ENCODE peak calls at places on chromosomes 3 and 15, in four cellular contexts. One of them, this sample, is unnamed.

GRCh38 chr3:184349563-184350470 is 11.6 kb downstream of the CLCN2 start:
- DNase-seq in NCI-H1092 treated with DMSO at 0.1 percent for 48 hours: no peak
- DNase-seq in stimulated activated CD8-positive, alpha-beta memory T cell treated with anti-CD3 and anti-CD28 coated beads, Interleukin-15, amount 100 ng/mL, for 48 hours: no peak
- DNase-seq in CD4-positive, alpha-beta T cell: no peak
- DNase-seq in this sample: no peak

GRCh38 chr3:156291269-156292123 is 171.1 kb downstream of the KCNAB1 start:
- DNase-seq in NCI-H1092 treated with DMSO at 0.1 percent for 48 hours: no peak
- DNase-seq in stimulated activated CD8-positive, alpha-beta memory T cell treated with anti-CD3 and anti-CD28 coated beads, Interleukin-15, amount 100 ng/mL, for 48 hours: no peak
- DNase-seq in CD4-positive, alpha-beta T cell: no peak
- DNase-seq in this sample: peak; percentile 13

GRCh38 chr15:62841269-62841628 is 201.3 kb upstream of the TPM1 start:
- DNase-seq in NCI-H1092 treated with DMSO at 0.1 percent for 48 hours: no peak
- DNase-seq in stimulated activated CD8-positive, alpha-beta memory T cell treated with anti-CD3 and anti-CD28 coated beads, Interleukin-15, amount 100 ng/mL, for 48 hours: no peak
- DNase-seq in CD4-positive, alpha-beta T cell: no peak
- DNase-seq in this sample: no peak

GRCh38 chr3:197394464-197395321 is 96.3 kb upstream of the DLG1 start:
- DNase-seq in NCI-H1092 treated with DMSO at 0.1 percent for 48 hours: no peak
- DNase-seq in stimulated activated CD8-positive, alpha-beta memory T cell treated with anti-CD3 and anti-CD28 coated beads, Interleukin-15, amount 100 ng/mL, for 48 hours: peak; percentile 48
- DNase-seq in CD4-positive, alpha-beta T cell: no peak
- DNase-seq in this sample: no peak

GRCh38 chr3:159250961-159251360 is 449.1 kb downstream of the MFSD1 start:
- DNase-seq in NCI-H1092 treated with DMSO at 0.1 percent for 48 hours: no peak
- DNase-seq in stimulated activated CD8-positive, alpha-beta memory T cell treated with anti-CD3 and anti-CD28 coated beads, Interleukin-15, amount 100 ng/mL, for 48 hours: no peak
- DNase-seq in CD4-positive, alpha-beta T cell: no peak
- DNase-seq in this sample: no peak

GRCh38 chr3:48532271-48532973 is 24.2 kb downstream of the PFKFB4 start:
- DNase-seq in NCI-H1092 treated with DMSO at 0.1 percent for 48 hours: no peak
- DNase-seq in stimulated activated CD8-positive, alpha-beta memory T cell treated with anti-CD3 and anti-CD28 coated beads, Interleukin-15, amount 100 ng/mL, for 48 hours: no peak
- DNase-seq in CD4-positive, alpha-beta T cell: no peak
- DNase-seq in this sample: no peak

GRCh38 chr15:77104155-77104554 is 33.2 kb upstream of the TSPAN3 start:
- DNase-seq in NCI-H1092 treated with DMSO at 0.1 percent for 48 hours: no peak
- DNase-seq in stimulated activated CD8-positive, alpha-beta memory T cell treated with anti-CD3 and anti-CD28 coated beads, Interleukin-15, amount 100 ng/mL, for 48 hours: no peak
- DNase-seq in CD4-positive, alpha-beta T cell: no peak
- DNase-seq in this sample: no peak

GRCh38 chr3:150286390-150287147 is 121.5 kb upstream of the TSC22D2 start:
- DNase-seq in NCI-H1092 treated with DMSO at 0.1 percent for 48 hours: peak; percentile 36
- DNase-seq in stimulated activated CD8-positive, alpha-beta memory T cell treated with anti-CD3 and anti-CD28 coated beads, Interleukin-15, amount 100 ng/mL, for 48 hours: no peak
- DNase-seq in CD4-positive, alpha-beta T cell: no peak
- DNase-seq in this sample: peak; percentile 45

GRCh38 chr15:98626153-98626552 is 22.2 kb upstream of the IGF1R start:
- DNase-seq in NCI-H1092 treated with DMSO at 0.1 percent for 48 hours: no peak
- DNase-seq in stimulated activated CD8-positive, alpha-beta memory T cell treated with anti-CD3 and anti-CD28 coated beads, Interleukin-15, amount 100 ng/mL, for 48 hours: no peak
- DNase-seq in CD4-positive, alpha-beta T cell: no peak
- DNase-seq in this sample: no peak

GRCh38 chr3:132004571-132004970 is 30.2 kb downstream of the CPNE4 start:
- DNase-seq in NCI-H1092 treated with DMSO at 0.1 percent for 48 hours: no peak
- DNase-seq in stimulated activated CD8-positive, alpha-beta memory T cell treated with anti-CD3 and anti-CD28 coated beads, Interleukin-15, amount 100 ng/mL, for 48 hours: no peak
- DNase-seq in CD4-positive, alpha-beta T cell: no peak
- DNase-seq in this sample: no peak

GRCh38 chr3:124467980-124468902 is 262.0 kb upstream of the UMPS start:
- DNase-seq in NCI-H1092 treated with DMSO at 0.1 percent for 48 hours: peak; percentile 61
- DNase-seq in stimulated activated CD8-positive, alpha-beta memory T cell treated with anti-CD3 and anti-CD28 coated beads, Interleukin-15, amount 100 ng/mL, for 48 hours: no peak
- DNase-seq in CD4-positive, alpha-beta T cell: no peak
- DNase-seq in this sample: no peak

GRCh38 chr3:126557761-126558160 is 971 bp downstream of the C3orf22 start:
- DNase-seq in NCI-H1092 treated with DMSO at 0.1 percent for 48 hours: no peak
- DNase-seq in stimulated activated CD8-positive, alpha-beta memory T cell treated with anti-CD3 and anti-CD28 coated beads, Interleukin-15, amount 100 ng/mL, for 48 hours: no peak
- DNase-seq in CD4-positive, alpha-beta T cell: no peak
- DNase-seq in this sample: peak; percentile 9

GRCh38 chr3:188404701-188405100 is 250.7 kb downstream of the LPP start:
- DNase-seq in NCI-H1092 treated with DMSO at 0.1 percent for 48 hours: no peak
- DNase-seq in stimulated activated CD8-positive, alpha-beta memory T cell treated with anti-CD3 and anti-CD28 coated beads, Interleukin-15, amount 100 ng/mL, for 48 hours: no peak
- DNase-seq in CD4-positive, alpha-beta T cell: no peak
- DNase-seq in this sample: no peak

GRCh38 chr3:27943106-27943505 is 221.0 kb upstream of the EOMES start:
- DNase-seq in NCI-H1092 treated with DMSO at 0.1 percent for 48 hours: no peak
- DNase-seq in stimulated activated CD8-positive, alpha-beta memory T cell treated with anti-CD3 and anti-CD28 coated beads, Interleukin-15, amount 100 ng/mL, for 48 hours: no peak
- DNase-seq in CD4-positive, alpha-beta T cell: no peak
- DNase-seq in this sample: no peak

GRCh38 chr3:165852150-165852549 is 14.9 kb upstream of the BCHE start:
- DNase-seq in NCI-H1092 treated with DMSO at 0.1 percent for 48 hours: no peak
- DNase-seq in stimulated activated CD8-positive, alpha-beta memory T cell treated with anti-CD3 and anti-CD28 coated beads, Interleukin-15, amount 100 ng/mL, for 48 hours: no peak
- DNase-seq in CD4-positive, alpha-beta T cell: no peak
- DNase-seq in this sample: no peak

GRCh38 chr3:115710799-115711198 is 87.5 kb downstream of the GAP43 start:
- DNase-seq in NCI-H1092 treated with DMSO at 0.1 percent for 48 hours: no peak
- DNase-seq in stimulated activated CD8-positive, alpha-beta memory T cell treated with anti-CD3 and anti-CD28 coated beads, Interleukin-15, amount 100 ng/mL, for 48 hours: no peak
- DNase-seq in CD4-positive, alpha-beta T cell: no peak
- DNase-seq in this sample: no peak

GRCh38 chr3:97901327-97902295 is 70.6 kb downstream of the RIOX2 start:
- DNase-seq in NCI-H1092 treated with DMSO at 0.1 percent for 48 hours: no peak
- DNase-seq in stimulated activated CD8-positive, alpha-beta memory T cell treated with anti-CD3 and anti-CD28 coated beads, Interleukin-15, amount 100 ng/mL, for 48 hours: no peak
- DNase-seq in CD4-positive, alpha-beta T cell: no peak
- DNase-seq in this sample: no peak

GRCh38 chr15:65540314-65540713 is 10.1 kb downstream of the HACD3 start:
- DNase-seq in NCI-H1092 treated with DMSO at 0.1 percent for 48 hours: no peak
- DNase-seq in stimulated activated CD8-positive, alpha-beta memory T cell treated with anti-CD3 and anti-CD28 coated beads, Interleukin-15, amount 100 ng/mL, for 48 hours: no peak
- DNase-seq in CD4-positive, alpha-beta T cell: no peak
- DNase-seq in this sample: no peak

GRCh38 chr3:87997298-87997697 is 61.5 kb downstream of the CGGBP1 start:
- DNase-seq in NCI-H1092 treated with DMSO at 0.1 percent for 48 hours: no peak
- DNase-seq in stimulated activated CD8-positive, alpha-beta memory T cell treated with anti-CD3 and anti-CD28 coated beads, Interleukin-15, amount 100 ng/mL, for 48 hours: peak; percentile 48
- DNase-seq in CD4-positive, alpha-beta T cell: no peak
- DNase-seq in this sample: no peak

GRCh38 chr3:88057650-88058321 is 1.0 kb downstream of the CGGBP1 start:
- DNase-seq in NCI-H1092 treated with DMSO at 0.1 percent for 48 hours: no peak
- DNase-seq in stimulated activated CD8-positive, alpha-beta memory T cell treated with anti-CD3 and anti-CD28 coated beads, Interleukin-15, amount 100 ng/mL, for 48 hours: no peak
- DNase-seq in CD4-positive, alpha-beta T cell: no peak
- DNase-seq in this sample: no peak

GRCh38 chr3:10945683-10946287 is 46.8 kb upstream of the SLC6A1 start:
- DNase-seq in NCI-H1092 treated with DMSO at 0.1 percent for 48 hours: peak; percentile 12
- DNase-seq in stimulated activated CD8-positive, alpha-beta memory T cell treated with anti-CD3 and anti-CD28 coated beads, Interleukin-15, amount 100 ng/mL, for 48 hours: peak; percentile 32
- DNase-seq in CD4-positive, alpha-beta T cell: peak; percentile 30
- DNase-seq in this sample: peak; percentile 35

GRCh38 chr3:188904670-188905069 is 267.1 kb upstream of the TPRG1 start:
- DNase-seq in NCI-H1092 treated with DMSO at 0.1 percent for 48 hours: no peak
- DNase-seq in stimulated activated CD8-positive, alpha-beta memory T cell treated with anti-CD3 and anti-CD28 coated beads, Interleukin-15, amount 100 ng/mL, for 48 hours: no peak
- DNase-seq in CD4-positive, alpha-beta T cell: no peak
- DNase-seq in this sample: no peak

GRCh38 chr15:98668566-98669308 is 20.4 kb downstream of the IGF1R start:
- DNase-seq in NCI-H1092 treated with DMSO at 0.1 percent for 48 hours: no peak
- DNase-seq in stimulated activated CD8-positive, alpha-beta memory T cell treated with anti-CD3 and anti-CD28 coated beads, Interleukin-15, amount 100 ng/mL, for 48 hours: peak; percentile 27
- DNase-seq in CD4-positive, alpha-beta T cell: no peak
- DNase-seq in this sample: no peak

GRCh38 chr15:78239811-78240210 is 5.4 kb upstream of the ACSBG1 start:
- DNase-seq in NCI-H1092 treated with DMSO at 0.1 percent for 48 hours: no peak
- DNase-seq in stimulated activated CD8-positive, alpha-beta memory T cell treated with anti-CD3 and anti-CD28 coated beads, Interleukin-15, amount 100 ng/mL, for 48 hours: no peak
- DNase-seq in CD4-positive, alpha-beta T cell: no peak
- DNase-seq in this sample: no peak

GRCh38 chr15:72554471-72555425 is 80.6 kb downstream of the ARIH1 start:
- DNase-seq in NCI-H1092 treated with DMSO at 0.1 percent for 48 hours: no peak
- DNase-seq in stimulated activated CD8-positive, alpha-beta memory T cell treated with anti-CD3 and anti-CD28 coated beads, Interleukin-15, amount 100 ng/mL, for 48 hours: peak; percentile 11
- DNase-seq in CD4-positive, alpha-beta T cell: no peak
- DNase-seq in this sample: no peak

GRCh38 chr3:45656575-45657363 is 32.4 kb upstream of the SACM1L start:
- DNase-seq in NCI-H1092 treated with DMSO at 0.1 percent for 48 hours: peak; percentile 52
- DNase-seq in stimulated activated CD8-positive, alpha-beta memory T cell treated with anti-CD3 and anti-CD28 coated beads, Interleukin-15, amount 100 ng/mL, for 48 hours: peak; percentile 72
- DNase-seq in CD4-positive, alpha-beta T cell: peak; percentile 85
- DNase-seq in this sample: peak; percentile 81

GRCh38 chr15:57323806-57324589 is 52.3 kb upstream of the CGNL1 start:
- DNase-seq in NCI-H1092 treated with DMSO at 0.1 percent for 48 hours: no peak
- DNase-seq in stimulated activated CD8-positive, alpha-beta memory T cell treated with anti-CD3 and anti-CD28 coated beads, Interleukin-15, amount 100 ng/mL, for 48 hours: no peak
- DNase-seq in CD4-positive, alpha-beta T cell: peak; percentile 19
- DNase-seq in this sample: no peak

GRCh38 chr3:39460677-39461076 is 6.8 kb upstream of the MOBP start:
- DNase-seq in NCI-H1092 treated with DMSO at 0.1 percent for 48 hours: no peak
- DNase-seq in stimulated activated CD8-positive, alpha-beta memory T cell treated with anti-CD3 and anti-CD28 coated beads, Interleukin-15, amount 100 ng/mL, for 48 hours: no peak
- DNase-seq in CD4-positive, alpha-beta T cell: no peak
- DNase-seq in this sample: no peak

GRCh38 chr3:15501126-15501525 is 20.4 kb downstream of the COLQ start:
- DNase-seq in NCI-H1092 treated with DMSO at 0.1 percent for 48 hours: peak; percentile 84
- DNase-seq in stimulated activated CD8-positive, alpha-beta memory T cell treated with anti-CD3 and anti-CD28 coated beads, Interleukin-15, amount 100 ng/mL, for 48 hours: no peak
- DNase-seq in CD4-positive, alpha-beta T cell: no peak
- DNase-seq in this sample: no peak

This sample was measured in memory B cell.